ENCODE peak calls at places on chromosome 1, in five cellular contexts. U is KBM-7, F is cardiac muscle cell, Q is hippocampal formation, R is coronary artery. B is an unnamed sample.

GRCh38 chr1:20578062-20578461 is 10.8 kb upstream of the CDA start:
- DNase-seq in Q (no peak), F (no peak), R (no peak), U (no peak), B (no peak)

GRCh38 chr1:240706150-240706904 is 94.4 kb upstream of the GREM2 start:
- DNase-seq in Q (no peak), U (no peak), F (no peak), R (no peak), B (no peak)

GRCh38 chr1:159835862-159836518 is 9.3 kb downstream of the SLAMF8 start:
- DNase-seq in F (peak), R (no peak), U (no peak), Q (no peak), B (no peak)

GRCh38 chr1:150159550-150159949 is 9.8 kb downstream of the PLEKHO1 start:
- DNase-seq in R (no peak), Q (no peak), F (no peak), U (peak), B (peak)

GRCh38 chr1:231896806-231897205 is 270.2 kb downstream of the DISC1 start:
- DNase-seq in Q (no peak), U (no peak), R (no peak), F (no peak), B (no peak)

GRCh38 chr1:245599413-245600174 is 444.8 kb downstream of the KIF26B start:
- DNase-seq in R (peak), U (peak), Q (no peak), F (peak), B (no peak)

GRCh38 chr1:62962794-62963776 is 179.2 kb downstream of the ATG4C start:
- DNase-seq in F (peak), R (no peak), U (peak), Q (peak), B (peak)

GRCh38 chr1:7478797-7479499 is 292.1 kb upstream of the VAMP3 start:
- DNase-seq in U (no peak), R (no peak), Q (peak), F (peak), B (peak)

GRCh38 chr1:8862528-8862927 is 16.0 kb downstream of the ENO1 start:
- DNase-seq in F (peak), Q (no peak), R (no peak), U (peak), B (no peak)

GRCh38 chr1:9413877-9414213 is 121.2 kb downstream of the SPSB1 start:
- DNase-seq in F (no peak), U (no peak), Q (no peak), R (peak), B (no peak)

GRCh38 chr1:203325004-203325417 is 19.7 kb downstream of the BTG2 start:
- DNase-seq in F (no peak), Q (no peak), R (no peak), U (no peak), B (peak)

GRCh38 chr1:32919811-32920733 is 18.9 kb upstream of the TMEM54 start:
- DNase-seq in Q (no peak), R (no peak), U (peak), F (peak), B (no peak)

GRCh38 chr1:24161270-24161669 is 18.3 kb upstream of the IL22RA1 start:
- DNase-seq in F (no peak), R (no peak), U (no peak), Q (no peak), B (no peak)

GRCh38 chr1:43760745-43761343 is 53.5 kb downstream of the ST3GAL3 start:
- DNase-seq in U (no peak), Q (no peak), R (no peak), F (peak), B (no peak)

GRCh38 chr1:6358757-6359567 is 34.6 kb downstream of the ACOT7 start:
- DNase-seq in F (peak), U (peak), Q (no peak), R (no peak), B (peak)

GRCh38 chr1:24177161-24177560 is 9.9 kb downstream of the IFNLR1 start:
- DNase-seq in F (no peak), R (no peak), U (no peak), Q (no peak), B (no peak)

GRCh38 chr1:213070399-213070798 is 19.4 kb downstream of the RPS6KC1 start:
- DNase-seq in F (peak), R (no peak), U (peak), Q (no peak), B (peak)

GRCh38 chr1:17581389-17582123 is 42.1 kb downstream of the ARHGEF10L start:
- DNase-seq in Q (no peak), U (no peak), F (no peak), R (no peak), B (no peak)

GRCh38 chr1:99553301-99553700 is 92.6 kb upstream of the PALMD start:
- DNase-seq in R (no peak), Q (no peak), U (no peak), F (no peak), B (no peak)

GRCh38 chr1:166974647-166975345 is 544 bp downstream of the ILDR2 start:
- DNase-seq in U (peak), Q (peak), F (no peak), R (no peak), B (peak)

GRCh38 chr1:93014156-93014555 is 52.9 kb upstream of the DIPK1A start:
- DNase-seq in Q (no peak), R (no peak), F (no peak), U (no peak), B (no peak)

GRCh38 chr1:79790950-79791349 is 784.4 kb upstream of the ADGRL4 start:
- DNase-seq in R (no peak), F (peak), U (no peak), Q (no peak), B (no peak)

GRCh38 chr1:161989108-161989507 is 34.6 kb downstream of the OLFML2B start:
- DNase-seq in U (no peak), Q (no peak), F (no peak), R (no peak), B (no peak)

GRCh38 chr1:7149080-7149838 is 364.0 kb downstream of the CAMTA1 start:
- DNase-seq in U (no peak), R (no peak), Q (no peak), F (peak), B (no peak)

GRCh38 chr1:46456411-46456963 is 33.1 kb upstream of the DMBX1 start:
- DNase-seq in R (no peak), Q (no peak), U (no peak), F (peak), B (no peak)

GRCh38 chr1:25566730-25567341 is 23.4 kb downstream of the LDLRAP1 start:
- DNase-seq in R (no peak), Q (peak), F (peak), U (no peak), B (no peak)

GRCh38 chr1:52633291-52633754 is 355 bp downstream of the SHISAL2A start:
- DNase-seq in Q (no peak), U (no peak), R (no peak), F (peak), B (peak)

GRCh38 chr1:111565957-111566356 is 53.6 kb upstream of the RAP1A start:
- DNase-seq in Q (no peak), U (no peak), F (no peak), R (no peak), B (no peak)

GRCh38 chr1:10941891-10942541 is 70.4 kb upstream of the TARDBP start:
- DNase-seq in F (peak), Q (no peak), R (no peak), U (peak), B (peak)

GRCh38 chr1:165257969-165258459 is 98.5 kb downstream of the LMX1A start:
- DNase-seq in F (peak), U (peak), R (no peak), Q (peak), B (peak)

GRCh38 chr1:56258395-56258794 is 321.0 kb downstream of the PLPP3 start:
- DNase-seq in U (no peak), Q (no peak), R (no peak), F (no peak), B (no peak)

GRCh38 chr1:31739281-31739853 is 24.8 kb downstream of the ADGRB2 start:
- DNase-seq in Q (no peak), F (no peak), U (no peak), R (no peak), B (no peak)

GRCh38 chr1:1014896-1015681 is 1.8 kb downstream of the ISG15 start:
- DNase-seq in Q (no peak), R (no peak), F (no peak), U (peak), B (no peak)

GRCh38 chr1:170964506-170964905 is 29.2 kb downstream of the MROH9 start:
- DNase-seq in Q (no peak), U (no peak), R (no peak), F (no peak), B (no peak)

GRCh38 chr1:8136766-8137165 is 110.7 kb upstream of the ERRFI1 start:
- DNase-seq in F (peak), Q (no peak), R (no peak), U (no peak), B (no peak)

GRCh38 chr1:17061486-17062271 is 7.8 kb upstream of the SDHB start:
- DNase-seq in U (no peak), Q (no peak), F (no peak), R (no peak), B (no peak)

GRCh38 chr1:173202430-173203145 is 4.5 kb downstream of the TNFSF4 start:
- DNase-seq in F (peak), R (no peak), U (peak), Q (no peak), B (no peak)

GRCh38 chr1:6276765-6277555 is 16.1 kb upstream of the GPR153 start:
- DNase-seq in R (no peak), Q (no peak), U (no peak), F (no peak), B (no peak)

GRCh38 chr1:10160173-10160572 is 50.2 kb upstream of the KIF1B start:
- DNase-seq in R (no peak), U (no peak), Q (no peak), F (no peak), B (no peak)